ENCODE peak calls at places on chromosomes 1 and 21, in four cellular contexts. G is IMR-90, S is tibial artery, M is ovary. H is an unnamed sample. For H3K36me3, the result is how much of the 10 kb centered on the place peaks cover.

GRCh38 chr1:206445116-206445515 is 25.2 kb upstream of the IKBKE start:
- DNase-seq in G (peak), S (peak), M (peak), H (no peak)

GRCh38 chr1:109539676-109540075 is at the start of gene GPR61:
- DNase-seq in G (no peak), S (no peak), M (no peak), H (no peak)

GRCh38 chr21:30194701-30195299 is 21.1 kb downstream of the CLDN8 start:
- DNase-seq in G (no peak), S (no peak), M (no peak), H (no peak)

GRCh38 chr1:156075158-156075557 is 7.1 kb downstream of the MEX3A start:
- DNase-seq in G (no peak), S (no peak), M (no peak), H (no peak)

GRCh38 chr1:202589190-202589680 is 121.0 kb downstream of the SYT2 start:
- DNase-seq in G (peak), S (peak), M (peak), H (no peak)

GRCh38 chr1:160206421-160207117 is 1.4 kb downstream of the PEA15 start:
- DNase-seq in G (peak), S (no peak), M (no peak), H (no peak)

GRCh38 chr1:164524810-164525209 is 34.2 kb upstream of the PBX1 start:
- DNase-seq in G (peak), S (no peak), M (no peak), H (no peak)

GRCh38 chr1:79501153-79501552 is 494.6 kb upstream of the ADGRL4 start:
- DNase-seq in G (no peak), S (no peak), M (no peak), H (no peak)

GRCh38 chr1:111620412-111620971 is 903 bp downstream of the RAP1A start:
- DNase-seq in G (no peak), S (no peak), M (no peak), H (no peak)

GRCh38 chr1:85649591-85649990 is 58.6 kb downstream of the ZNHIT6 start:
- DNase-seq in G (no peak), S (no peak), M (no peak), H (no peak)

GRCh38 chr1:53061859-53062714 is at the start of gene PODN:
- DNase-seq in G (no peak), S (peak), M (peak), H (no peak)

GRCh38 chr1:93738075-93738622 is 56.5 kb upstream of the BCAR3 start:
- DNase-seq in G (peak), S (no peak), M (no peak), H (no peak)

GRCh38 chr1:10882069-10882468 is 85.6 kb upstream of the CASZ1 start:
- DNase-seq in G (no peak), S (no peak), M (no peak), H (no peak)

GRCh38 chr1:89179343-89179742 is 3.5 kb upstream of the GBP7 start:
- DNase-seq in G (no peak), S (no peak), M (no peak), H (no peak)

GRCh38 chr1:91830242-91831131 is 55.5 kb downstream of the TGFBR3 start:
- DNase-seq in G (peak), S (peak), M (peak), H (no peak)

GRCh38 chr21:41147979-41148355 is 20.0 kb upstream of the BACE2 start:
- DNase-seq in G (no peak), S (no peak), M (no peak), H (no peak)

GRCh38 chr1:15207829-15208429 is 39.1 kb upstream of the FHAD1 start:
- DNase-seq in G (no peak), S (no peak), M (no peak), H (no peak)

GRCh38 chr1:247269075-247269580 is 13.3 kb downstream of the VN1R5 start:
- DNase-seq in G (no peak), S (no peak), M (no peak), H (no peak)

GRCh38 chr1:13642306-13643004 is 57.5 kb upstream of the PRDM2 start:
- DNase-seq in G (no peak), S (no peak), M (no peak), H (no peak)

GRCh38 chr1:168343566-168343965 is 62.9 kb downstream of the TBX19 start:
- DNase-seq in G (no peak), S (no peak), M (no peak), H (no peak)

GRCh38 chr1:204863024-204863423 is 7.6 kb upstream of the NFASC start:
- DNase-seq in G (no peak), S (no peak), M (no peak), H (no peak)

GRCh38 chr1:212630159-212630900 is 21.8 kb downstream of the ATF3 start:
- DNase-seq in G (no peak), S (peak), M (peak), H (peak)

GRCh38 chr1:227794813-227795183 is 20.7 kb upstream of the PRSS38 start:
- DNase-seq in G (no peak), S (no peak), M (peak), H (no peak)

GRCh38 chr1:201330541-201330940 is 46.9 kb downstream of the TNNT2 start:
- DNase-seq in G (no peak), S (no peak), M (no peak), H (no peak)

GRCh38 chr1:5854754-5855153 is 137.5 kb downstream of the NPHP4 start:
- DNase-seq in G (no peak), S (no peak), M (no peak), H (no peak)

GRCh38 chr1:145994391-145995120 is 1.8 kb downstream of the TXNIP start:
- DNase-seq in G (no peak), S (peak), M (no peak), H (no peak)

GRCh38 chr1:54274448-54274847 is 74.5 kb downstream of the MRPL37 start:
- DNase-seq in G (no peak), S (no peak), M (no peak), H (no peak)

GRCh38 chr21:41678944-41679343 is 87.9 kb downstream of the RIPK4 start:
- DNase-seq in G (peak), S (peak), M (peak), H (no peak)

GRCh38 chr1:199123615-199124014 is 484.8 kb downstream of the PTPRC start:
- DNase-seq in G (peak), S (no peak), M (no peak), H (no peak)

GRCh38 chr1:183137782-183138181 is 48.3 kb upstream of the LAMC2 start:
- DNase-seq in G (peak), S (no peak), M (no peak), H (no peak)

GRCh38 chr1:201903135-201903534 is 14.4 kb downstream of the SHISA4 start:
- DNase-seq in G (peak), S (peak), M (peak), H (no peak)

GRCh38 chr1:226487921-226488320 is 60.6 kb upstream of the STUM start:
- DNase-seq in G (no peak), S (no peak), M (no peak), H (no peak)

GRCh38 chr1:41175546-41175945 is 66.6 kb downstream of the SCMH1 start:
- DNase-seq in G (peak), S (no peak), M (no peak), H (no peak)

GRCh38 chr1:81873946-81874345 is 73.2 kb downstream of the ADGRL2 start:
- DNase-seq in G (no peak), S (no peak), M (no peak), H (no peak)

GRCh38 chr1:76066390-76066789 is 8.2 kb upstream of the ST6GALNAC3 start:
- DNase-seq in G (peak), S (no peak), M (no peak), H (no peak)

GRCh38 chr1:20381045-20381641 is 90.5 kb downstream of the VWA5B1 start:
- DNase-seq in G (no peak), S (no peak), M (no peak), H (no peak)

GRCh38 chr1:51131185-51131584 is 29.2 kb downstream of the C1orf185 start:
- DNase-seq in G (no peak), S (no peak), M (no peak), H (no peak)

GRCh38 chr1:112904831-112905227 is 51.2 kb downstream of the SLC16A1 start:
- DNase-seq in G (no peak), S (no peak), M (no peak), H (no peak)

GRCh38 chr1:112906155-112906698 is 49.8 kb downstream of the SLC16A1 start:
- DNase-seq in G (no peak), S (no peak), M (no peak), H (no peak)

GRCh38 chr1:112902221-112902620 is 53.8 kb downstream of the SLC16A1 start:
- DNase-seq in G (no peak), S (no peak), M (no peak), H (no peak)

GRCh38 chr1:112905420-112906154 is 50.4 kb downstream of the SLC16A1 start:
- DNase-seq in G (no peak), S (no peak), M (no peak), H (no peak)

DNA sequence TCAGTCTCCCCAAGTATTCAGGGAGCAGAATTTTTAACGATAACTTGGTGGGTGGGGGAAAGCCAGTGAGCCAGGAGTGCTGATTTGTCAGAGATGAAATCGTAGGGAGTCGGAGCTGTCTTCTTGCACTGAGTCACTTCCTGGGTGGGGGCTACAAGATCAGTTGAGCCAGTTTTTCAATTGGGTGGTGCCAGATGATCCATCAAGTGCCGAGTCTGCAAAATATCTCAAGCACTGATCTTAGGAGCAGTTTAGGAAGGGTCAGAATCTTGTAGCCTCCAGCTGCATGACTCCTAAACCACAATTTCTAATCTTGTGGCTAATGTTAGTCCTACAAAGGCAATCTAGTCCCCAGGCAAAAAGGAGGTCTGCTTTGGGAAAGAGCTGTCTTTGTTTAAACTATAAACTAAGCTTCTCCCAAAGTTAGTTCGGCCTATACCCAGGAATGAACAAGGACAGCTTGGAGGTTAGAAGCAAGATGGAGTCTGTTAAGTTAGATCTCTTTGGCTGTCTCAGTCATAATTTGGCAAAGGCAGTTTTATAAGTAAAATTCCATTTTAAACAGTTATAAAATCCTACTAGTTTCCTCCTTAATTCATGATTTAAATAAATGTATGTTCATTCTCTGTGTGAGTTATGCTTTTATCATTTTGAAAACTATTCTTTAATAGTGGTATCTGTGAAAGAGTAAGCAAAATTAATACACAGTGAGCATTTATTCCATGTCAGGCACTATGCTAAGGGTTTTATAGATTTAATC is 51.7 kb downstream of the SLC16A1 start:
- DNase-seq in G (peak), S (no peak), M (no peak), H (no peak)
- H3K27ac ChIP-seq in G (no peak), S (no peak), M (no peak), H (no peak)

GRCh38 chr1:6971699-6972098 is 186.4 kb downstream of the CAMTA1 start:
- DNase-seq in G (no peak), S (no peak), M (no peak), H (no peak)
- H3K36me3 ChIP-seq in G (under half), S (under half), M (under half), H (under half)

GRCh38 chr21:45419162-45419561 is 14.2 kb downstream of the COL18A1 start:
- DNase-seq in G (no peak), S (peak), M (peak), H (no peak)
- H3K27ac ChIP-seq in G (no peak), S (peak), M (no peak), H (no peak)

GRCh38 chr21:45225041-45225740 is 62.5 kb downstream of the POFUT2 start:
- DNase-seq in G (no peak), S (no peak), M (no peak), H (no peak)
- H3K36me3 ChIP-seq in G (under half), S (under half), M (under half), H (under half)

DNA sequence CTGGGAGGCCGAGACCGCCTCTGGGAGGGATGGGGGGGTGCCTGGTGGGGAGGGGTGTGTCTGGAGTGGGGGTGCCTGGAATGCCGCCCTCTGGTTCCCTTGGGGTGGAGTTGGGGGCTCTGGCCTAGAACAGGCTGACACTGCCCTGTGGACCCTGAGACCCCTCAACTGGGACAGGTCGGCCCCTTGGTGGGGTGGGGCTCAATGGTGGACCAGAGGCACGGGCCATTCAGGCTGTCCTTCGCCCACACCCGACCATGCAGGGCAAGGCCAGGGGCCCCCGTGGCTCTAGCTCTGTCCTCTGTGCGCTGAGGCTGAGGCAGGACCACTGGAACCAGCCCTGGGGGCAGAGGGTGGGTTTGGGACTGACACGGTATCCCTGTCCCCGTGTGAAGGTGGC is 14.7 kb downstream of the PFKL start:
- DNase-seq in G (no peak), S (no peak), M (no peak), H (no peak)
- H3K27ac ChIP-seq in G (no peak), S (no peak), M (no peak), H (no peak)

DNA sequence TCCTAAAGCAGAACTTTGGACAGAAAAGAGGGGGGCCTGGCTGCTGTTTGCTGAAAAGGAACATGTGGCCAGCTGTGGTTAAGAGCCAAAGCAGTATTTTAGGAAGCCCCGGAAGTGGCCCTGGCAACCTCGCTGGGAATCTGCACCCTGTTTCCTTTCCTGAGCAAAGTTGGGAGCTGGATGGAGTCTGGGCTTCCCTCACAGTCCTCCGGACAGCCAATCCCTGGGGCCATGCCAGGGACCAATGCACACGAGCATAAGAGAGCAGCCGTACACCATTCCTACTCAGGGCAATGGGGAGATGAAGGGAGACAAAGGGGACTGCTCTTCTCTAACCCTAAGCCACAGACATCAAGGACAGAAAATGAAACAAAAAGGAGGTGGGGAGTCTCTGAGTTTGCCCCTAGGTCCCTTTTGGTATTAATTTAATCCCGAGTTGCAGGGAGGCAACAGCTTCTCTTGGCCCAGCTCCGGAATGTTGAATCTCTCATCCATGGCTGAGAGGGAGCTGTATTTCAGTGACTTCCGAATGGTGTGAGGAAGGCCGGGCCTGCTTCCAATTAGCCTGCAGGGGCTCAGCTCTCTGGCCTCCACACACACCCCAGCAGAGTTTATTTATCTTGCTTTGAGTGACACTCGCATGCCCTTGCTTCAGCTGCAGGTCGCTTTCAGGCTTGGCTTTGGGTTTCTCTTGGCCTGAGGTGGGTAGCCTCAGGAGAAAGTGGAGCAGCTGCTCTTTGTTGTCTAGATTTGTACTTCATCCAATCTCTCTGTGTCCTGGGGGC is 154.0 kb downstream of the PLXNA2 start:
- DNase-seq in G (peak), S (no peak), M (peak), H (no peak)
- H3K36me3 ChIP-seq in G (under half), S (under half), M (under half), H (under half)

H was measured in effector memory CD4-positive, alpha-beta T cell.